ENCODE peak calls at places on chromosomes 3 and 15, in ten cellular contexts. Y is sigmoid colon; I is spleen; S is right cardiac atrium; G is CD8-positive, alpha-beta memory T cell; P is PC-3; W is stomach; A is A549; N is K562; B is neural progenitor cell. V is an unnamed sample.

GRCh38 chr15:45181491-45182285 is 6.1 kb downstream of the SHF start:
- DNase-seq in Y (no peak), I (no peak), S (no peak), G (no peak), P (no peak), W (no peak), A (no peak), N (no peak), B (no peak), V (no peak)

GRCh38 chr15:62287066-62287857 is 122.2 kb upstream of the C2CD4B start:
- DNase-seq in Y (no peak), I (no peak), S (no peak), G (no peak), P (no peak), W (no peak), A (no peak), N (no peak), B (no peak), V (no peak)

GRCh38 chr3:32484437-32484836 is 18.2 kb downstream of the CMTM6 start:
- DNase-seq in Y (no peak), I (no peak), S (no peak), G (no peak), P (no peak), W (no peak), A (no peak), N (no peak), B (no peak), V (no peak)

GRCh38 chr15:78998526-78998925 is 53.7 kb upstream of the CTSH start:
- DNase-seq in Y (no peak), I (no peak), S (no peak), G (no peak), P (no peak), W (no peak), A (no peak), N (no peak), B (no peak), V (no peak)

GRCh38 chr3:3817870-3818269 is 18.6 kb downstream of the LRRN1 start:
- DNase-seq in Y (no peak), I (no peak), S (no peak), G (no peak), P (no peak), W (no peak), A (no peak), N (no peak), B (no peak), V (no peak)

GRCh38 chr3:52341123-52341522 is 25.0 kb downstream of the DNAH1 start:
- DNase-seq in Y (no peak), I (no peak), S (no peak), G (no peak), P (no peak), W (no peak), A (no peak), N (no peak), B (no peak), V (no peak)

GRCh38 chr3:127459205-127459604 is 131.3 kb downstream of the TPRA1 start:
- DNase-seq in Y (no peak), I (peak; percentile 27), S (no peak), G (no peak), P (no peak), W (no peak), A (no peak), N (no peak), B (peak; percentile 47), V (no peak)

GRCh38 chr15:61195116-61196002 is 33.7 kb downstream of the RORA start:
- DNase-seq in Y (no peak), I (no peak), S (no peak), G (no peak), P (peak; percentile 60), W (no peak), A (peak; percentile 37), N (peak; percentile 53), B (peak; percentile 33), V (no peak)

GRCh38 chr3:141227752-141228151 is 3.9 kb upstream of the PXYLP1 start:
- DNase-seq in Y (no peak), I (no peak), S (no peak), G (no peak), P (no peak), W (no peak), A (no peak), N (no peak), B (no peak), V (no peak)

GRCh38 chr15:71329509-71330260 is 214.4 kb downstream of the THSD4 start:
- DNase-seq in Y (no peak), I (no peak), S (no peak), G (no peak), P (peak; percentile 80), W (no peak), A (no peak), N (no peak), B (no peak), V (no peak)

GRCh38 chr3:14423963-14424362 is 21.6 kb downstream of the SLC6A6 start:
- DNase-seq in Y (no peak), I (no peak), S (no peak), G (no peak), P (no peak), W (no peak), A (no peak), N (no peak), B (no peak), V (no peak)

GRCh38 chr3:111541911-111542483 is at the start of gene CD96:
- DNase-seq in Y (no peak), I (no peak), S (no peak), G (peak; percentile 80), P (peak; percentile 31), W (peak; percentile 27), A (no peak), N (no peak), B (no peak), V (no peak)

DNA sequence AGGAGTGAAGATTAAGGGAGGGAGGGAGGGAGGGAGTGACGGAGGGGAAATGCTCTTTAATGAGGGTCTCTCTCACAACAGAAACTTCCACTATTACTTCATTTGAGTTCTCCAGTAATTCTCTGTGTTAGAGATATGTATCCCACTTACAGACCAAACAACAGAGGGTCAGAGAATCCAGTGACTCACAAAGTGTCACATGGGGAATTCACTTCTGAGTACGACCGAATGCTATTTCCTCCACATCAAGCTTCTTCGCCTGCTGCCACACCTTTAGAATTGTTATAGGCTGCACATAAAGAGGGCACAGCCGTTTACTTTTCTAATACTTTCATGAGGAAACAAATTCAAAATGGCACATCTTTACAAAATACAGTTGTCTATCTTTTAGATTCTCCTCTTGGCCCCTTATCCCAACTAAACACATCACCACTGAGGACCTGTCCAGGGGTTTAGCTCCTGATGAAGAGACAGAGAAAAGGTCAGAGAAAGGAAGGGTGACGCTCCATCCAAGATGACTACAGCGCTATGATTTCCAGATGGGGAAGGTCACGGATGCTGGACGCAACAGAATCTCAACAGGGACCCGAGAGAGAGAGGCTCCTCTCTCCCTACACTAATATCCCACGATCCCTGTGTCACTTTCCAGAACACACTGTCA is 119.0 kb downstream of the XXYLT1 start:
- DNase-seq in Y (no peak), I (no peak), S (no peak), G (no peak), P (peak; percentile 84), W (no peak), A (no peak), N (no peak), B (no peak), V (no peak)
- H3K4me1 ChIP-seq in Y (no peaks in the 10 kb centered on the region), I (peaks cover 94% of the 10 kb centered on the region), S (peaks cover 23% of the 10 kb centered on the region), G (peaks cover 20% of the 10 kb centered on the region), P (peaks cover 52% of the 10 kb centered on the region), W (peaks cover 72% of the 10 kb centered on the region), A (peaks cover 7% of the 10 kb centered on the region), N (peaks cover 75% of the 10 kb centered on the region), B (peaks cover 64% of the 10 kb centered on the region), V (peaks cover 96% of the 10 kb centered on the region)

GRCh38 chr15:24772256-24772655 is 96.7 kb downstream of the NPAP1 start:
- DNase-seq in Y (no peak), I (no peak), S (no peak), G (no peak), P (no peak), W (no peak), A (no peak), N (no peak), B (peak; percentile 67), V (no peak)

GRCh38 chr15:24777307-24777706 is 101.7 kb downstream of the NPAP1 start:
- DNase-seq in Y (no peak), I (no peak), S (no peak), G (no peak), P (no peak), W (no peak), A (no peak), N (no peak), B (no peak), V (no peak)

GRCh38 chr15:24772709-24773373 is 97.3 kb downstream of the NPAP1 start:
- DNase-seq in Y (peak; percentile 83), I (peak; percentile 78), S (peak; percentile 71), G (peak; percentile 61), P (peak; percentile 60), W (peak; percentile 64), A (no peak), N (peak; percentile 11), B (peak; percentile 92), V (peak; percentile 69)
- H3K4me3 ChIP-seq in Y (peak overlapping the region; percentile 44), I (peak overlapping the region; percentile 7), S (peak overlapping the region; percentile 37), G (peak overlapping the region; percentile 49), P (peak overlapping the region; percentile 55), W (peak overlapping the region; percentile 37), A (no peak overlapping the region), N (peak overlapping the region; percentile 15), B (peak overlapping the region; percentile 57), V (peak overlapping the region; percentile 63)

DNA sequence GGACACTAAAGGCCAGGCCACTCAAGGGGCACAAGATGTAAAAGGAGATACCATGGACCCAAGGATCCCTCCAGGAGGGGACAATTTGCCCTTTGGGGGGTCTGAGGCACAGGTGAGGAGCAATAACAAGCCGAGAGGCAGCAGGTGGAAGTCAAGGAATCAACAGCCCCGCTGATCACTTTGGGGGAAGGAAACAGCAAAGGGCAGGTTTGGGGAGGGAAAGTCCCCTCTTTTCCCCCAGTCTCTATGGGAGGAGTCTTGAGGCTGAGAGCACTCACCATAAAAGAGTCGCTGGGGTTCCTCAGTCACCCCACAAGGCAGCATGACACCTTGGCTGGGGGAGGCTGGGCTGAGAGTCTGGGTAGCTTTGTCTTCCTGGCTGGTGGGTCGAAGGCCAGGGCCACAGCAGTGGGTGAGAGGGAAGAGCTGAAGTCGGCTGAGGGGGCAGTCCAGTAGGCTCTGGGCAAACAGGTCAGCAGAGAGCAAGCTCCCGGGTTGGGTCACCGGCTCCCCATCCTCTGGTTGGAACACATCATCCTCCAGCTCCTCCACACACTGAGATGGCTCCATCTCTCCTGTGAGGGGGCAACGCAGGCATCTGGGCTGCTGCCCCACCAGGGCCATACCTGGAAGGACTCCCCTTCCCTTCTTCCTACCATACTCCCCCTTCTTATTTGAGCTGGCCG is 3.0 kb downstream of the BMF start:
- DNase-seq in Y (no peak), I (peak; percentile 83), S (no peak), G (peak; percentile 26), P (no peak), W (no peak), A (no peak), N (no peak), B (no peak), V (no peak)
- H3K4me1 ChIP-seq in Y (no peaks in the 10 kb centered on the region), I (peaks cover 88% of the 10 kb centered on the region), S (peaks cover 41% of the 10 kb centered on the region), G (peaks cover 50% of the 10 kb centered on the region), P (peaks cover 80% of the 10 kb centered on the region), W (peaks cover 84% of the 10 kb centered on the region), A (peaks cover 44% of the 10 kb centered on the region), N (peaks cover 57% of the 10 kb centered on the region), B (peaks cover 53% of the 10 kb centered on the region), V (peaks cover 85% of the 10 kb centered on the region)

DNA sequence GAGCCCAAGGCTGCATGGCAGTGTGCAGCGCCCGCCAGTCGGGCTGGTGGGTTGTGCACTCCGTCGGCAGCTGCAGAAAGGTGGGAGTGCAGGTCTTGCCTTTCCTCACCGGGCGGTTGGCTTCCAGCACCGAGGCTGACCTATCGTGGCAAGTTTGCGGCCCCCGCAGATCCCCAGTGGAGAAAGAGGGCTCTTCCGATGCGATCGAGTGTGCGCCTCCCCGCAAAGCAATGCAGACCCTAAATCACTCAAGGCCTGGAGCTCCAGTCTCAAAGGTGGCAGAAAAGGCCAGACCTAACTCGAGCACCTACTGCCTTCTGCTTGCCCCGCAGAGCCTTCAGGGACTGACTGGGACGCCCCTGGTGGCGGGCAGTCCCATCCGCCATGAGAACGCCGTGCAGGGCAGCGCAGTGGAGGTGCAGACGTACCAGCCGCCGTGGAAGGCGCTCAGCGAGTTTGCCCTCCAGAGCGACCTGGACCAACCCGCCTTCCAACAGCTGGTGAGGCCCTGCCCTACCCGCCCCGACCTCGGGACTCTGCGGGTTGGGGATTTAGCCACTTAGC is 4.3 kb downstream of the ISL2 start:
- DNase-seq in Y (no peak), I (peak; percentile 86), S (no peak), G (peak; percentile 38), P (no peak), W (no peak), A (no peak), N (no peak), B (peak; percentile 83), V (no peak)
- H3K4me3 ChIP-seq in Y (peak overlapping the region; percentile 45), I (peak overlapping the region; percentile 48), S (peak overlapping the region; percentile 22), G (peak overlapping the region; percentile 56), P (no peak overlapping the region), W (peak overlapping the region; percentile 49), A (no peak overlapping the region), N (no peak overlapping the region), B (peak overlapping the region; percentile 31), V (peak overlapping the region; percentile 61)

V was measured in left ventricle myocardium inferior.